ENCODE peak calls at places on chromosomes 16 and 17, in five cellular contexts. One of them, this sample, is unnamed.

GRCh38 chr17:81453712-81454111 is 58.5 kb downstream of the BAHCC1 start:
- DNase-seq in upper lobe of right lung: no peak
- DNase-seq in AG09309: no peak
- DNase-seq in stimulated activated CD4-positive, alpha-beta T cell treated with anti-CD3 and anti-CD28 coated beads, Interleukin-15, amount 100 ng/mL, for 1 hour: no peak
- DNase-seq in posterior cingulate gyrus: no peak
- DNase-seq in this sample: no peak

GRCh38 chr17:57570740-57571344 is 174.3 kb downstream of the CCDC182 start:
- DNase-seq in upper lobe of right lung: no peak
- DNase-seq in posterior cingulate gyrus: peak; percentile 44
- DNase-seq in AG09309: no peak
- DNase-seq in stimulated activated CD4-positive, alpha-beta T cell treated with anti-CD3 and anti-CD28 coated beads, Interleukin-15, amount 100 ng/mL, for 1 hour: no peak
- DNase-seq in this sample: peak; percentile 29

GRCh38 chr17:39861235-39861634 is 2.9 kb downstream of the IKZF3 start:
- DNase-seq in stimulated activated CD4-positive, alpha-beta T cell treated with anti-CD3 and anti-CD28 coated beads, Interleukin-15, amount 100 ng/mL, for 1 hour: no peak
- DNase-seq in upper lobe of right lung: no peak
- DNase-seq in posterior cingulate gyrus: no peak
- DNase-seq in AG09309: no peak
- DNase-seq in this sample: no peak

GRCh38 chr17:29154516-29155234 is 25.5 kb downstream of the MYO18A start:
- DNase-seq in AG09309: no peak
- DNase-seq in posterior cingulate gyrus: peak; percentile 84
- DNase-seq in stimulated activated CD4-positive, alpha-beta T cell treated with anti-CD3 and anti-CD28 coated beads, Interleukin-15, amount 100 ng/mL, for 1 hour: no peak
- DNase-seq in upper lobe of right lung: no peak
- DNase-seq in this sample: no peak

GRCh38 chr17:44961921-44962350 is 6.2 kb downstream of the C1QL1 start:
- DNase-seq in upper lobe of right lung: no peak
- DNase-seq in posterior cingulate gyrus: peak; percentile 9
- DNase-seq in AG09309: no peak
- DNase-seq in stimulated activated CD4-positive, alpha-beta T cell treated with anti-CD3 and anti-CD28 coated beads, Interleukin-15, amount 100 ng/mL, for 1 hour: no peak
- DNase-seq in this sample: no peak

GRCh38 chr17:45756266-45756989 is 27.7 kb upstream of the CRHR1 start:
- DNase-seq in AG09309: no peak
- DNase-seq in stimulated activated CD4-positive, alpha-beta T cell treated with anti-CD3 and anti-CD28 coated beads, Interleukin-15, amount 100 ng/mL, for 1 hour: no peak
- DNase-seq in posterior cingulate gyrus: peak; percentile 79
- DNase-seq in upper lobe of right lung: no peak
- DNase-seq in this sample: no peak

GRCh38 chr16:84471966-84472365 is 32.5 kb downstream of the MEAK7 start:
- DNase-seq in posterior cingulate gyrus: peak; percentile 61
- DNase-seq in stimulated activated CD4-positive, alpha-beta T cell treated with anti-CD3 and anti-CD28 coated beads, Interleukin-15, amount 100 ng/mL, for 1 hour: no peak
- DNase-seq in AG09309: no peak
- DNase-seq in upper lobe of right lung: peak; percentile 33
- DNase-seq in this sample: no peak

GRCh38 chr17:81929253-81930141 is 2.0 kb upstream of the MAFG start:
- DNase-seq in posterior cingulate gyrus: no peak
- DNase-seq in upper lobe of right lung: no peak
- DNase-seq in stimulated activated CD4-positive, alpha-beta T cell treated with anti-CD3 and anti-CD28 coated beads, Interleukin-15, amount 100 ng/mL, for 1 hour: no peak
- DNase-seq in AG09309: no peak
- DNase-seq in this sample: no peak

GRCh38 chr17:32007463-32008298 is 498 bp downstream of the LRRC37B start:
- DNase-seq in upper lobe of right lung: peak; percentile 60
- DNase-seq in posterior cingulate gyrus: peak; percentile 85
- DNase-seq in AG09309: no peak
- DNase-seq in stimulated activated CD4-positive, alpha-beta T cell treated with anti-CD3 and anti-CD28 coated beads, Interleukin-15, amount 100 ng/mL, for 1 hour: no peak
- DNase-seq in this sample: no peak

GRCh38 chr17:31739300-31739699 is 119.7 kb downstream of the COPRS start:
- DNase-seq in upper lobe of right lung: no peak
- DNase-seq in AG09309: peak; percentile 86
- DNase-seq in posterior cingulate gyrus: no peak
- DNase-seq in stimulated activated CD4-positive, alpha-beta T cell treated with anti-CD3 and anti-CD28 coated beads, Interleukin-15, amount 100 ng/mL, for 1 hour: no peak
- DNase-seq in this sample: no peak

GRCh38 chr17:61294777-61295176 is 104.9 kb upstream of the TBX2 start:
- DNase-seq in AG09309: no peak
- DNase-seq in posterior cingulate gyrus: no peak
- DNase-seq in stimulated activated CD4-positive, alpha-beta T cell treated with anti-CD3 and anti-CD28 coated beads, Interleukin-15, amount 100 ng/mL, for 1 hour: no peak
- DNase-seq in upper lobe of right lung: no peak
- DNase-seq in this sample: no peak

GRCh38 chr17:76598004-76598439 is 12.4 kb upstream of the ST6GALNAC2 start:
- DNase-seq in posterior cingulate gyrus: no peak
- DNase-seq in stimulated activated CD4-positive, alpha-beta T cell treated with anti-CD3 and anti-CD28 coated beads, Interleukin-15, amount 100 ng/mL, for 1 hour: no peak
- DNase-seq in upper lobe of right lung: no peak
- DNase-seq in AG09309: no peak
- DNase-seq in this sample: peak; percentile 70

GRCh38 chr16:56623637-56624036 is 1.9 kb upstream of the MT1E start:
- DNase-seq in AG09309: no peak
- DNase-seq in posterior cingulate gyrus: no peak
- DNase-seq in stimulated activated CD4-positive, alpha-beta T cell treated with anti-CD3 and anti-CD28 coated beads, Interleukin-15, amount 100 ng/mL, for 1 hour: no peak
- DNase-seq in upper lobe of right lung: no peak
- DNase-seq in this sample: no peak

GRCh38 chr16:81042821-81043220 is 7.2 kb downstream of the ATMIN start:
- DNase-seq in upper lobe of right lung: no peak
- DNase-seq in AG09309: no peak
- DNase-seq in posterior cingulate gyrus: no peak
- DNase-seq in stimulated activated CD4-positive, alpha-beta T cell treated with anti-CD3 and anti-CD28 coated beads, Interleukin-15, amount 100 ng/mL, for 1 hour: no peak
- DNase-seq in this sample: no peak

GRCh38 chr17:74763565-74764387 is 12.4 kb downstream of the NAT9 start:
- DNase-seq in posterior cingulate gyrus: no peak
- DNase-seq in upper lobe of right lung: no peak
- DNase-seq in AG09309: no peak
- DNase-seq in stimulated activated CD4-positive, alpha-beta T cell treated with anti-CD3 and anti-CD28 coated beads, Interleukin-15, amount 100 ng/mL, for 1 hour: no peak
- DNase-seq in this sample: no peak

GRCh38 chr17:78940708-78941107 is 15.5 kb upstream of the TIMP2 start:
- DNase-seq in AG09309: no peak
- DNase-seq in stimulated activated CD4-positive, alpha-beta T cell treated with anti-CD3 and anti-CD28 coated beads, Interleukin-15, amount 100 ng/mL, for 1 hour: no peak
- DNase-seq in posterior cingulate gyrus: no peak
- DNase-seq in upper lobe of right lung: no peak
- DNase-seq in this sample: no peak

GRCh38 chr17:42181851-42182207 is 887 bp upstream of the KCNH4 start:
- DNase-seq in stimulated activated CD4-positive, alpha-beta T cell treated with anti-CD3 and anti-CD28 coated beads, Interleukin-15, amount 100 ng/mL, for 1 hour: no peak
- DNase-seq in posterior cingulate gyrus: no peak
- DNase-seq in AG09309: no peak
- DNase-seq in upper lobe of right lung: no peak
- DNase-seq in this sample: no peak

GRCh38 chr17:31231852-31232251 is 65.2 kb downstream of the OMG start:
- DNase-seq in stimulated activated CD4-positive, alpha-beta T cell treated with anti-CD3 and anti-CD28 coated beads, Interleukin-15, amount 100 ng/mL, for 1 hour: no peak
- DNase-seq in posterior cingulate gyrus: no peak
- DNase-seq in upper lobe of right lung: no peak
- DNase-seq in AG09309: no peak
- DNase-seq in this sample: no peak

GRCh38 chr16:55242667-55243066 is 81.3 kb upstream of the IRX6 start:
- DNase-seq in upper lobe of right lung: no peak
- DNase-seq in AG09309: no peak
- DNase-seq in stimulated activated CD4-positive, alpha-beta T cell treated with anti-CD3 and anti-CD28 coated beads, Interleukin-15, amount 100 ng/mL, for 1 hour: no peak
- DNase-seq in posterior cingulate gyrus: no peak
- DNase-seq in this sample: no peak

GRCh38 chr16:4704491-4704890 is 11.1 kb downstream of the NUDT16L1 start:
- DNase-seq in stimulated activated CD4-positive, alpha-beta T cell treated with anti-CD3 and anti-CD28 coated beads, Interleukin-15, amount 100 ng/mL, for 1 hour: no peak
- DNase-seq in AG09309: no peak
- DNase-seq in upper lobe of right lung: no peak
- DNase-seq in posterior cingulate gyrus: peak; percentile 26
- DNase-seq in this sample: no peak

GRCh38 chr17:34613064-34614019 is 34.0 kb downstream of the TMEM132E start:
- DNase-seq in AG09309: no peak
- DNase-seq in upper lobe of right lung: no peak
- DNase-seq in stimulated activated CD4-positive, alpha-beta T cell treated with anti-CD3 and anti-CD28 coated beads, Interleukin-15, amount 100 ng/mL, for 1 hour: no peak
- DNase-seq in posterior cingulate gyrus: no peak
- DNase-seq in this sample: peak; percentile 84

GRCh38 chr17:54180919-54181318 is 358.2 kb downstream of the KIF2B start:
- DNase-seq in stimulated activated CD4-positive, alpha-beta T cell treated with anti-CD3 and anti-CD28 coated beads, Interleukin-15, amount 100 ng/mL, for 1 hour: no peak
- DNase-seq in upper lobe of right lung: no peak
- DNase-seq in AG09309: no peak
- DNase-seq in posterior cingulate gyrus: no peak
- DNase-seq in this sample: no peak

GRCh38 chr17:12983986-12984932 is 33.6 kb downstream of the ELAC2 start:
- DNase-seq in upper lobe of right lung: no peak
- DNase-seq in posterior cingulate gyrus: no peak
- DNase-seq in stimulated activated CD4-positive, alpha-beta T cell treated with anti-CD3 and anti-CD28 coated beads, Interleukin-15, amount 100 ng/mL, for 1 hour: no peak
- DNase-seq in AG09309: peak; percentile 85
- DNase-seq in this sample: no peak

GRCh38 chr16:27499659-27500055 is 50.1 kb downstream of the GTF3C1 start:
- DNase-seq in posterior cingulate gyrus: peak; percentile 90
- DNase-seq in stimulated activated CD4-positive, alpha-beta T cell treated with anti-CD3 and anti-CD28 coated beads, Interleukin-15, amount 100 ng/mL, for 1 hour: no peak
- DNase-seq in upper lobe of right lung: no peak
- DNase-seq in AG09309: no peak
- DNase-seq in this sample: no peak

This sample was measured in NCI-H1436 treated with DMSO at 0.1 percent for 48 hours.